ENCODE peak calls at places on chromosomes 6 and 20, in four cellular contexts. T is tibial nerve, A is fibroblast of mammary gland, P is ascending aorta. X is an unnamed sample.

GRCh38 chr6:32669240-32669639 is 2.8 kb upstream of the HLA-DQB1 start:
- DNase-seq in P (no peak), A (no peak), T (no peak), X (no peak)

GRCh38 chr6:4313044-4313686 is 177.8 kb upstream of the ECI2 start:
- DNase-seq in P (no peak), T (no peak), A (peak; percentile 92), X (no peak)

GRCh38 chr20:39124064-39124463 is 161.9 kb downstream of the DHX35 start:
- DNase-seq in A (no peak), T (no peak), P (no peak), X (no peak)

GRCh38 chr6:3756516-3757010 is 5.0 kb upstream of the PXDC1 start:
- DNase-seq in A (no peak), T (no peak), P (no peak), X (no peak)

GRCh38 chr20:39861381-39861780 is 827.7 kb downstream of the MAFB start:
- DNase-seq in T (no peak), P (no peak), A (peak; percentile 74), X (no peak)

GRCh38 chr6:119344306-119344705 is 5.3 kb downstream of the MAN1A1 start:
- DNase-seq in T (no peak), A (no peak), P (no peak), X (no peak)

GRCh38 chr6:155561262-155561970 is 105.8 kb upstream of the NOX3 start:
- DNase-seq in T (no peak), A (peak; percentile 8), P (no peak), X (no peak)

GRCh38 chr6:43076093-43076927 is at the start of gene PTK7:
- DNase-seq in A (peak; percentile 36), P (no peak), T (no peak), X (peak; percentile 89)

GRCh38 chr20:31670371-31671228 is 32.9 kb downstream of the COX4I2 start:
- DNase-seq in A (no peak), T (peak; percentile 44), P (no peak), X (no peak)

GRCh38 chr6:1129141-1129540 is 182.8 kb upstream of the FOXQ1 start:
- DNase-seq in A (peak; percentile 63), T (peak; percentile 54), P (no peak), X (no peak)

GRCh38 chr6:17831135-17831534 is 124.4 kb upstream of the NUP153 start:
- DNase-seq in P (no peak), A (peak; percentile 74), T (no peak), X (no peak)

GRCh38 chr6:155014715-155015300 is 19.7 kb downstream of the TIAM2 start:
- DNase-seq in A (peak; percentile 27), P (no peak), T (no peak), X (no peak)

GRCh38 chr6:135054238-135054574 is 416 bp downstream of the HBS1L start:
- DNase-seq in A (no peak), T (no peak), P (no peak), X (no peak)

GRCh38 chr6:89508755-89509563 is 76.0 kb downstream of the ANKRD6 start:
- DNase-seq in T (no peak), P (no peak), A (no peak), X (no peak)

GRCh38 chr6:86856937-86857563 is 80.3 kb upstream of the HTR1E start:
- DNase-seq in P (no peak), T (peak; percentile 63), A (peak; percentile 39), X (no peak)

GRCh38 chr20:64001607-64002011 is 20.7 kb downstream of the PRPF6 start:
- DNase-seq in A (no peak), T (no peak), P (no peak), X (no peak)

GRCh38 chr6:1871936-1872335 is 262.2 kb downstream of the FOXC1 start:
- DNase-seq in T (no peak), A (no peak), P (no peak), X (no peak)

GRCh38 chr6:17935188-17936149 is 52.0 kb downstream of the KIF13A start:
- DNase-seq in P (no peak), T (no peak), A (no peak), X (no peak)

GRCh38 chr20:14707865-14708574 is 370.6 kb upstream of the FLRT3 start:
- DNase-seq in A (no peak), P (no peak), T (no peak), X (no peak)

GRCh38 chr6:116101790-116102189 is 1.1 kb downstream of the NT5DC1 start:
- DNase-seq in T (no peak), P (no peak), A (no peak), X (no peak)

GRCh38 chr6:33018904-33019303 is 9.5 kb upstream of the HLA-DOA start:
- DNase-seq in T (peak; percentile 53), P (peak; percentile 48), A (peak; percentile 39), X (no peak)

GRCh38 chr6:83055366-83055964 is 10.2 kb downstream of the UBE3D start:
- DNase-seq in P (no peak), A (peak; percentile 55), T (peak; percentile 38), X (no peak)

GRCh38 chr6:46491201-46491788 is at the start of gene RCAN2:
- DNase-seq in A (peak; percentile 46), T (peak; percentile 16), P (peak; percentile 48), X (peak; percentile 33)

GRCh38 chr6:157731221-157731620 is 91.8 kb upstream of the SNX9 start:
- DNase-seq in P (no peak), T (no peak), A (no peak), X (no peak)

GRCh38 chr6:136284909-136285308 is 4.7 kb downstream of the BCLAF1 start:
- DNase-seq in P (no peak), A (peak; percentile 64), T (no peak), X (no peak)

GRCh38 chr20:64090165-64090564 is 6.0 kb upstream of the LKAAEAR1 start:
- DNase-seq in P (no peak), T (no peak), A (no peak), X (no peak)

GRCh38 chr6:137497722-137498463 is 3.7 kb upstream of the OLIG3 start:
- DNase-seq in T (no peak), A (no peak), P (no peak), X (no peak)

GRCh38 chr6:131980791-131981623 is 29.8 kb upstream of the CCN2 start:
- DNase-seq in T (no peak), A (no peak), P (no peak), X (no peak)

GRCh38 chr6:35725721-35726438 is 11.0 kb upstream of the ARMC12 start:
- DNase-seq in P (peak; percentile 67), T (peak; percentile 74), A (peak; percentile 72), X (no peak)

GRCh38 chr6:6645266-6645917 is 56.9 kb downstream of the LY86 start:
- DNase-seq in A (no peak), P (no peak), T (no peak), X (no peak)

GRCh38 chr6:21305827-21306469 is 287.6 kb upstream of the SOX4 start:
- DNase-seq in T (no peak), P (no peak), A (peak; percentile 71), X (no peak)
- TF ChIP-seq CTCF in T (no peak), P (no peak), A (peak; percentile 35), X (no peak)

DNA sequence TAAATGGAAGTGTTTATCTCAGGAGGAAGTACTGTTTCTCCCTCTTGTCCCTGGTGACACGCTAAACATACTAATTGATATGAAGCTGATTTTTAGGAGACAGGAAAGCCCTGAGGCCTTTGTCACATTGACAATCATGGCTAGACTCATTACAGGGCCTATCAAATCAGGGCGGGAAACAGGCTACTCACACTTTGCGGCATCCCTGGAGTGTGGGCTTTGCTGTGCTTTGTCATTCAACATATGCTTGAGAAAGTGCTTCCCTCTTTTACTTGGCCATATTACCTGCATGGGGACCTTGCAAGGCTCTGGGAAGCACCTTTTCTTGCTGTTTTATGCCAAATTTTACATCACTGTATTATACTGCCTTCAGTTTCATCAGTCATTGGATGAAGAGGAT is 192.5 kb upstream of the DTNBP1 start:
- DNase-seq in A (no peak), P (no peak), T (no peak), X (no peak)
- TF ChIP-seq CTCF in A (no peak), P (no peak), T (no peak), X (no peak)

DNA sequence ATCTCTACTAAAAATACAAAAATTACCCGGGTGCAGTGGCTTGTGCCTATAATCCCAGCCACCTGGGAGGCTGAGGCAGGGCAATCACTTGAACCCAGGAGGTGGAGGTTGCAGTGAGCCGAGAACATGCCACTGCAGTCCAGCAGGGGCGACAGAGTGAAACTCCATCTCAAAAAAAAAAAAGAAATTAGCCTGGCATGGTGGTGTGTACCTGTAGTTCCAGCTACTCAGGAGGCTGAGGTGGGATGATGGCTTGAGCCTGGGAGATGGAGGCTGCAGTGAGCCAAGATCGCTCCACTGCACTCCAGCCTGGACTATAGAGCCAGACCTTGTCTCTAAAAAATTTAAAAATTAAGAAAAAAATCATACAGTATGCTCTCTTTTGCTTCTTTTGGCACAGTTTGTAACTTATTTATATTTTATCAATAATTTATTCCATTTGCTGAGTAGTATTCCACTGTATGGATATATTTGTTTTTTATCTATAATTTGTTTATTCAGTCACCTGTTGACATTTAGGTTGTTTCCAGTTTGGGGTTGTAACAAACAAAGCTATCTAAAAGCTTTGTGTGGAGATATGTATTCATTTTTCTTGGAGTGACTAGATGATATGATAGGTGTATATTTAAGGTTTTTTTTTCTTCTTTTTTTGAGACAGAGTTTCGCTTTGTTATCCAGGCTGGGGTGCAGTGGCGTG is 8.0 kb upstream of the MYBL2 start:
- DNase-seq in T (no peak), A (no peak), P (no peak), X (no peak)
- TF ChIP-seq CTCF in T (no peak), A (no peak), P (no peak), X (no peak)

DNA sequence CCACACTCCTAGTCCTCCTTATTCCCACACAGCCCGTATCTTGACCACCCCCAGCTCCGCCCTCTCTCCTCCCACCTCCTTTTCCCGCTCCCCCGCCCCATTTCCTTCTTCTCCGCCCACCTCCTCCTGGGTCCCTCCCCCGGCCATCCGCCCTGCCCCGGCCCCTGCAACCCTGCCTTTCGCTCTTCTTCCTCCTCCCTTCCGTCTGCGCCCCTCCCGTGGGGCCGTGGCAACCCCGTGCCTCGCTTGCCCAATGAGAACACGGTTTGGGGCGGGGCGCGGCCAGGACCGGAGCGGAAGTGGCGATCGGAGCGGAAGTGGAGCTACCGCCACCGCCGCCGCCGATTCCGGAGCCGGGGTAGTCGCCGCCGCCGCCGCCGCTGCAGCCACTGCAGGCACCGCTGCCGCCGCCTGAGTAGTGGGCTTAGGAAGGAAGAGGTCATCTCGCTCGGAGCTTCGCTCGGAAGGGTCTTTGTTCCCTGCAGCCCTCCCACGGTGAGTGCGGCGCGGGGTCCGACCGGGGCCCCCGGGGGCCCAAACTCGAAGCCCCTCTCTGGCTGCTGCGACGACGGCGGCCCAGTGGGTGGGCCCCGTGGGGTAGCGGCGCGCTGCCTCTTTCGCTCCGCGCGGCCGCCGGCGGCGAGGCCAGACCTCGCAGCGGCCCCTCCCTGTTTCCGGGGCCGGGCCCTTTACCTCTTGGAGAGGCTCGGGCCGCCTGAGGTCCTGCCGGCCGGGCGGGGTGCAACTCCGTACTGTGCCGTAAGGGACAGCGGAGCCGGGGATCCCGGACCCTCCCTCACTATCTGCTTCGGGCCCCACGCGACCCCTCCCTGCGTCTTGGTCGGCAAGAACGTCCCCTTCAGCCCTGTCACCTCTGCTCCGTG is at the start of gene YWHAB:
- DNase-seq in A (peak; percentile 93), T (peak; percentile 98), P (peak; percentile 96), X (peak; percentile 93)
- TF ChIP-seq CTCF in A (no peak), T (no peak), P (no peak), X (no peak)

DNA sequence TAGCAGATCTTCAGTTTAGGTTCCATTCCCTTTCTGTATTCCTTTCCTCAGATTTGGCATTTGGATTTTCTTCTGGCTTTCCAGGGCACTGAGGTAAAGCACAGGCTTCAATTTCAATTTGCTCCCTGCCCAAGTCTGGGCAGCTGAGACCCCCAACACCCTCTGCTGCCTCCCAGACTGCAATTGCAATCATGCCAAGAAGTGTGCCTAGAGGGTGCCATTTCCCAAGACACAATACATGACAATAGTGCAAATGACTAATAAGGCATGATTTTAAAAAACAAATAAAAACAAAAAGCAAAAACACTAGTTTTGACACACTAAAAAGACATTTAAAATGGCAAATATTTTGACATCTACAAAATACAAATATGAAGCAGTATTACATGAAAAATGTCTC is 364.8 kb downstream of the EPM2A start:
- DNase-seq in T (no peak), P (no peak), A (no peak), X (no peak)
- TF ChIP-seq CTCF in T (no peak), P (no peak), A (no peak), X (no peak)

GRCh38 chr6:20403080-20403765 is 1.5 kb downstream of the E2F3 start:
- DNase-seq in T (peak; percentile 72), A (peak; percentile 81), P (peak; percentile 79), X (peak; percentile 64)
- TF ChIP-seq CTCF in T (no peak), A (no peak), P (no peak), X (no peak)

X was measured in mesothelial cell of epicardium.